ENCODE peak calls at places on chromosomes 13 and 19, in ten cellular contexts. B is GM23338, R is fibroblast of lung, M is epithelial cell of esophagus, U is body of pancreas, X is A549, E is brain microvascular endothelial cell, A is choroid plexus epithelial cell, S is GM12865, Z is fibroblast of mammary gland. H is an unnamed sample.

GRCh38 chr19:51382004-51382403 is 5.8 kb downstream of the LIM2 start:
- DNase-seq in R (no peak), X (no peak), E (no peak), S (no peak), U (no peak), A (no peak), B (no peak), Z (no peak), M (no peak), H (no peak)

GRCh38 chr13:94435604-94436226 is 43.8 kb downstream of the DCT start:
- DNase-seq in R (peak; percentile 46), M (peak; percentile 61), S (peak; percentile 49), A (peak; percentile 75), U (no peak), Z (peak; percentile 72), X (peak; percentile 37), B (peak; percentile 82), E (no peak), H (peak; percentile 16)

GRCh38 chr19:18046066-18046718 is 38.2 kb downstream of the ARRDC2 start:
- DNase-seq in U (no peak), E (peak; percentile 59), Z (peak; percentile 75), R (peak; percentile 73), S (no peak), B (no peak), M (peak; percentile 71), X (peak; percentile 54), A (peak; percentile 67), H (peak; percentile 91)

GRCh38 chr13:83153833-83154232 is 728.4 kb downstream of the SLITRK1 start:
- DNase-seq in A (peak; percentile 77), Z (no peak), B (no peak), U (no peak), E (no peak), S (no peak), M (no peak), X (no peak), R (no peak), H (no peak)

GRCh38 chr19:28710278-28710677 is 502.7 kb downstream of the UQCRFS1 start:
- DNase-seq in B (peak; percentile 79), S (peak; percentile 65), U (no peak), M (peak; percentile 70), A (peak; percentile 86), X (peak; percentile 79), Z (peak; percentile 76), R (peak; percentile 62), E (no peak), H (peak; percentile 44)

GRCh38 chr19:23318143-23318542 is 67.9 kb upstream of the ZNF724 start:
- DNase-seq in A (no peak), R (no peak), Z (peak; percentile 17), S (no peak), E (no peak), M (peak; percentile 55), U (no peak), X (no peak), B (no peak), H (peak; percentile 3)

GRCh38 chr13:111637365-111637764 is 316.9 kb downstream of the TEX29 start:
- DNase-seq in U (no peak), A (no peak), Z (no peak), S (no peak), R (no peak), X (no peak), M (no peak), E (no peak), B (no peak), H (no peak)

GRCh38 chr19:39154626-39155100 is 29.1 kb downstream of the PAK4 start:
- DNase-seq in Z (no peak), S (no peak), A (peak; percentile 18), X (peak; percentile 51), R (no peak), M (peak; percentile 88), E (no peak), U (peak; percentile 87), B (peak; percentile 78), H (no peak)

GRCh38 chr13:21894091-21894490 is 223.2 kb downstream of the FGF9 start:
- DNase-seq in Z (no peak), A (no peak), R (no peak), M (no peak), B (no peak), U (no peak), E (no peak), S (no peak), X (no peak), H (no peak)

GRCh38 chr19:8017808-8018207 is 12.4 kb upstream of the ELAVL1 start:
- DNase-seq in B (peak; percentile 47), R (no peak), A (no peak), U (no peak), Z (no peak), S (peak; percentile 79), E (no peak), M (no peak), X (no peak), H (no peak)

GRCh38 chr13:20271441-20271840 is 39.3 kb upstream of the GJB6 start:
- DNase-seq in X (no peak), A (no peak), E (no peak), U (no peak), Z (no peak), B (no peak), S (no peak), R (no peak), M (no peak), H (no peak)

GRCh38 chr19:18508585-18508984 is 13.3 kb downstream of the ELL start:
- DNase-seq in Z (no peak), M (no peak), B (no peak), E (no peak), U (no peak), R (no peak), X (no peak), S (no peak), A (no peak), H (no peak)

GRCh38 chr19:44002212-44002565 is 568 bp upstream of the ZNF230 start:
- DNase-seq in X (no peak), M (no peak), E (no peak), S (no peak), B (no peak), Z (no peak), U (no peak), R (no peak), A (peak; percentile 19), H (no peak)

GRCh38 chr19:51323481-51323891 is 12.0 kb downstream of the IGLON5 start:
- DNase-seq in R (no peak), A (no peak), X (no peak), Z (no peak), E (no peak), S (no peak), U (no peak), M (no peak), B (no peak), H (no peak)

GRCh38 chr19:4583961-4584669 is 24.6 kb upstream of the SEMA6B start:
- DNase-seq in A (no peak), U (peak; percentile 28), R (peak; percentile 50), S (peak; percentile 35), B (peak; percentile 66), M (peak; percentile 56), E (no peak), Z (no peak), X (no peak), H (no peak)

GRCh38 chr19:49679832-49680472 is 2.9 kb downstream of the PRMT1 start:
- DNase-seq in S (no peak), X (no peak), R (no peak), A (no peak), U (no peak), M (no peak), Z (no peak), B (peak; percentile 47), E (no peak), H (no peak)
- H3K4me3 ChIP-seq in S (peak overlapping the region; percentile 35), X (no peak overlapping the region), R (no peak overlapping the region), A (no peak overlapping the region), U (no peak overlapping the region), M (no peak overlapping the region), Z (no peak overlapping the region), B (peak overlapping the region; percentile 95), E (no peak overlapping the region), H (peak overlapping the region; percentile 33)

DNA sequence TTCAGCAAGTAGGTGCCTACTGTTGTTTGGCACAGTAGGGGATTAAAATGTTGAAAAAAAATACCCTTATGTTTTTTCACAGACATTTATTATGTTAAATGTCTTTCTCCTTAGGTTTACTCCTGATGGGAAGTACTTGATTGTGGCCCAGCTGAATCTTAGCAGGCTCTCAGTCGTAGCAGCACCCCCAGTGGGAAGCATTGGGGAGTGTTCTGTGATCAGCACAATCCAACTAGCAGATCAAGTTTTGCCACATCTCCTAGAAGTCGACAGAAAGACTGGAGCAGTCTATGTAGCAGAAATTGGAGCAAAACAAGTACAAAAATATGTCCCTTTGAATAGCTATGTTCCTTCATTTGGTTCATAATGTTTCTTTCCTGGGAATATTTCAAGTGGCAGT is 9.3 kb downstream of the NHLRC3 start:
- DNase-seq in S (no peak), E (no peak), M (peak; percentile 72), B (peak; percentile 80), A (peak; percentile 40), X (no peak), U (no peak), Z (no peak), R (no peak), H (no peak)
- TF ChIP-seq CTCF in S (no peak), E (peak; percentile 52), M (peak; percentile 73), B (peak; percentile 50), A (peak; percentile 42), X (no peak), U (no peak), Z (peak; percentile 9), R (peak; percentile 9), H (peak; percentile 3)

GRCh38 chr13:79403113-79403512 is 2.9 kb downstream of the RBM26 start:
- DNase-seq in R (no peak), B (no peak), U (no peak), X (no peak), Z (no peak), A (no peak), M (no peak), E (no peak), S (no peak), H (no peak)

GRCh38 chr13:79404985-79405384 is 1.1 kb downstream of the RBM26 start:
- DNase-seq in E (no peak), A (no peak), X (no peak), S (peak; percentile 52), Z (peak; percentile 16), U (no peak), B (peak; percentile 27), R (peak; percentile 23), M (peak; percentile 48), H (no peak)

GRCh38 chr13:79405501-79405830 is 589 bp downstream of the RBM26 start:
- DNase-seq in B (peak; percentile 44), R (no peak), E (no peak), X (peak; percentile 25), S (no peak), Z (peak; percentile 15), A (peak; percentile 32), M (no peak), U (no peak), H (no peak)

GRCh38 chr13:79405831-79406596 is at the start of gene RBM26:
- DNase-seq in X (peak; percentile 92), M (peak; percentile 96), Z (peak; percentile 94), B (peak; percentile 97), R (peak; percentile 90), U (peak; percentile 94), A (peak; percentile 96), E (peak; percentile 86), S (peak; percentile 97), H (peak; percentile 98)

GRCh38 chr13:79404361-79404760 is 1.7 kb downstream of the RBM26 start:
- DNase-seq in B (no peak), U (no peak), E (no peak), X (no peak), R (no peak), S (peak; percentile 26), M (no peak), Z (peak; percentile 14), A (no peak), H (no peak)
- H3K4me3 ChIP-seq in B (peak overlapping the region; percentile 92), U (peak overlapping the region; percentile 75), E (peak overlapping the region; percentile 85), X (peak overlapping the region; percentile 82), R (peak overlapping the region; percentile 97), S (peak overlapping the region; percentile 99), M (peak overlapping the region; percentile 93), Z (peak overlapping the region; percentile 89), A (peak overlapping the region; percentile 85), H (peak overlapping the region; percentile 93)

GRCh38 chr13:45812599-45813372 is 38.8 kb downstream of the SIAH3 start:
- DNase-seq in A (no peak), X (no peak), R (no peak), E (no peak), S (no peak), M (peak; percentile 43), B (no peak), U (no peak), Z (no peak), H (no peak)
- TF ChIP-seq CTCF in A (no peak), X (no peak), R (no peak), E (no peak), S (no peak), M (no peak), B (no peak), U (no peak), Z (no peak), H (no peak)